ENCODE peak calls at places on chromosomes 7 and 10, in five cellular contexts. M, T, G, K and J are unnamed samples.

GRCh38 chr7:591856-592628 is 72.4 kb upstream of the PDGFA start:
- DNase-seq in K (no peak), T (no peak), G (no peak), M (no peak), J (no peak)

GRCh38 chr10:51895209-51895608 is 195.8 kb upstream of the CSTF2T start:
- DNase-seq in K (peak; percentile 66), T (peak; percentile 59), M (peak; percentile 65), G (no peak), J (no peak)

GRCh38 chr10:63629363-63630084 is 108.3 kb downstream of the REEP3 start:
- DNase-seq in M (peak; percentile 99), K (peak; percentile 98), G (peak; percentile 88), T (peak; percentile 94), J (peak; percentile 97)

GRCh38 chr10:130761896-130762295 is 549.6 kb downstream of the TCERG1L start:
- DNase-seq in M (no peak), G (no peak), K (no peak), T (no peak), J (no peak)

GRCh38 chr10:85673270-85673669 is 693.3 kb downstream of the GRID1 start:
- DNase-seq in K (no peak), M (no peak), G (no peak), T (no peak), J (no peak)

GRCh38 chr10:5317547-5318107 is 47.1 kb upstream of the UCN3 start:
- DNase-seq in K (no peak), M (peak; percentile 73), T (no peak), G (no peak), J (no peak)

GRCh38 chr7:43014374-43014773 is 82.2 kb downstream of the MRPL32 start:
- DNase-seq in T (no peak), G (no peak), K (no peak), M (no peak), J (no peak)

GRCh38 chr7:30511494-30511893 is 6.9 kb upstream of the GGCT start:
- DNase-seq in K (no peak), T (no peak), M (no peak), G (no peak), J (no peak)

GRCh38 chr10:115355162-115355760 is 262.1 kb downstream of the ATRNL1 start:
- DNase-seq in G (peak; percentile 65), T (no peak), K (peak; percentile 52), M (peak; percentile 63), J (peak; percentile 36)

GRCh38 chr7:18895456-18895855 is 222.0 kb downstream of the TWIST1 start:
- DNase-seq in G (no peak), M (peak; percentile 88), K (no peak), T (no peak), J (no peak)

GRCh38 chr10:104416851-104417250 is 63.2 kb downstream of the CFAP58 start:
- DNase-seq in G (no peak), T (no peak), M (no peak), K (no peak), J (no peak)

GRCh38 chr7:44382459-44383300 is 57.3 kb upstream of the CAMK2B start:
- DNase-seq in K (no peak), T (no peak), M (peak; percentile 43), G (no peak), J (no peak)

GRCh38 chr7:117688126-117688525 is 185.1 kb downstream of the CTTNBP2 start:
- DNase-seq in T (no peak), M (no peak), K (no peak), G (no peak), J (no peak)

GRCh38 chr10:130028465-130028819 is 64.4 kb upstream of the EBF3 start:
- DNase-seq in K (no peak), G (no peak), T (no peak), M (no peak), J (no peak)

GRCh38 chr10:71812016-71812912 is 38.8 kb downstream of the PSAP start:
- DNase-seq in M (peak; percentile 34), K (peak; percentile 71), G (peak; percentile 17), T (peak; percentile 39), J (peak; percentile 11)

GRCh38 chr7:86914468-86915054 is 144.9 kb downstream of the ELAPOR2 start:
- DNase-seq in T (no peak), M (peak; percentile 7), G (no peak), K (no peak), J (peak; percentile 4)

GRCh38 chr7:41438919-41439882 is 263.7 kb downstream of the INHBA start:
- DNase-seq in K (no peak), T (no peak), G (no peak), M (no peak), J (no peak)

GRCh38 chr7:19118896-19119301 is 1.5 kb upstream of the TWIST1 start:
- DNase-seq in G (no peak), M (no peak), K (no peak), T (no peak), J (no peak)

GRCh38 chr7:52639981-52640380 is 395.5 kb upstream of the POM121L12 start:
- DNase-seq in T (no peak), K (no peak), G (no peak), M (no peak), J (no peak)

GRCh38 chr7:33334349-33334748 is 205.0 kb downstream of the BBS9 start:
- DNase-seq in G (no peak), K (no peak), M (peak; percentile 13), T (no peak), J (peak; percentile 9)

DNA sequence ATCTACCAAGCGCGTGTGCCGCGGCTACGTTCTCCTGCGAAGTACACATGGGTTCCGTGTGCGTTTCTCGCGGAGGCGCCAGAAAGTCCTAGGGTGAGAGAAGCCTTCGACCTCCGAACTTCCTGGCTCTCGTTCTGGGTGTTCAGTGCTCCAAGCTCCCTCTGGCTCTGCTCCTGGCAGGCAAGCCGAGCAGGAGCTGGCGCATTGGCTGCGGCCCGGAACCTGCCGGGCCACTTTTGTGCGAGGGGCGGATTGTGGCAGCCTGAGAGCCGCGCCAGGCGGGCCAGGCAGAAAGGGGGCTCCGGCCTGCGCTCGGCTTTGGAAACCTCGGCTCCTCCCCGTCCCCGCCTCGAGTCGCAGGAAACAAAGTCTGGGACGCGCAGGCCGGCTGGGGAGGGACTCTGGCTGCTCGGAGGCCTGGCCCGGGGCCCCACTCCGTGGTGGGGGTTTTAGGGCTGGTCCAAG is 9.6 kb downstream of the EMX2 start:
- DNase-seq in G (no peak), T (no peak), M (no peak), K (no peak), J (no peak)
- H3K4me3 ChIP-seq in G (no peak overlapping the region), T (no peak overlapping the region), M (no peak overlapping the region), K (no peak overlapping the region), J (no peak overlapping the region)

GRCh38 chr7:1977059-1977875 is 255.5 kb downstream of the MAD1L1 start:
- DNase-seq in G (no peak), M (no peak), K (no peak), T (no peak), J (no peak)

GRCh38 chr7:1979591-1980560 is 252.9 kb downstream of the MAD1L1 start:
- DNase-seq in M (no peak), T (no peak), G (no peak), K (no peak), J (no peak)

GRCh38 chr7:1975581-1975980 is 257.2 kb downstream of the MAD1L1 start:
- DNase-seq in T (no peak), K (no peak), G (no peak), M (no peak), J (no peak)

GRCh38 chr7:1978656-1979590 is 253.8 kb downstream of the MAD1L1 start:
- DNase-seq in K (no peak), G (no peak), T (no peak), M (no peak), J (no peak)

DNA sequence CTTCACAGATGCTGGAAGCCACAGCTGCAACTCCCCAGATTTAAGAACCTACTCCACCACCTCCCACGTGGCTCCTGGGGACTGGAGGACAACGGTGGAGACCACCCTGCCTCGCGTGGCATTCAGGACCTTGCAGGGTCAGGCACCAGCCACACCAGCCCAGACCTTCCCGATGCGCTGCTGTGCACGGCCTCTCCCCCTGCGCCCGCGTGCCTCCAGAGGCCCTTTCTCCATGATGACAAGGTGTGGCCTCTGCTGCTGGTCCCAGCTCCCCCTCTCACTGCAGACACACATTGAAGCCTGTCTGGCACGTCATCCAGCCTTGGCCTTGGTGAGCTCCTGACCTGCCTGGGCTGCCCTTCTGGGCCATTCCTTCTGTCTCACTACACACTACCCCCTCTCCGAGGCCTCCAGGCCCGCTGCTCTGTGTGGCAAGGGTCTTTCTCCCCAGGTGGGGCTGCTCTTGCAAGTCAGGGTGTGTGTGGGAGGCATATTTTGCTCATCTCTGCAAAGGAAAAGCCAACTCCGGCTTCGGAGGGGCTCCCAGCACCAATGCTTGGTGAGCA is 254.8 kb downstream of the MAD1L1 start:
- DNase-seq in T (no peak), M (no peak), G (no peak), K (no peak), J (no peak)
- H3K27me3 ChIP-seq in T (no peaks in the 10 kb centered on the region), M (no peaks in the 10 kb centered on the region), G (no peaks in the 10 kb centered on the region), K (no peaks in the 10 kb centered on the region), J (no peaks in the 10 kb centered on the region)

GRCh38 chr10:14585287-14586193 is 189.2 kb downstream of the FAM107B start:
- DNase-seq in G (no peak), K (peak; percentile 75), M (no peak), T (no peak), J (no peak)
- H3K4me3 ChIP-seq in G (no peak overlapping the region), K (no peak overlapping the region), M (no peak overlapping the region), T (no peak overlapping the region), J (no peak overlapping the region)

GRCh38 chr7:155469311-155470185 is 11.6 kb downstream of the EN2 start:
- DNase-seq in G (no peak), T (no peak), K (no peak), M (no peak), J (no peak)
- H3K27me3 ChIP-seq in G (peaks cover 63% of the 10 kb centered on the region), T (peaks cover 100% of the 10 kb centered on the region), K (peaks cover 75% of the 10 kb centered on the region), M (peaks cover 87% of the 10 kb centered on the region), J (no peaks in the 10 kb centered on the region)

GRCh38 chr10:11576092-11576809 is 35.2 kb downstream of the USP6NL start:
- DNase-seq in M (no peak), K (no peak), G (no peak), T (no peak), J (no peak)

GRCh38 chr10:11578802-11579255 is 32.6 kb downstream of the USP6NL start:
- DNase-seq in M (no peak), T (no peak), G (no peak), K (no peak), J (no peak)

GRCh38 chr10:11570751-11571150 is 40.7 kb downstream of the USP6NL start:
- DNase-seq in M (no peak), K (no peak), G (no peak), T (no peak), J (no peak)

GRCh38 chr10:11568578-11568977 is 42.9 kb downstream of the USP6NL start:
- DNase-seq in T (no peak), K (no peak), M (no peak), G (no peak), J (no peak)

DNA sequence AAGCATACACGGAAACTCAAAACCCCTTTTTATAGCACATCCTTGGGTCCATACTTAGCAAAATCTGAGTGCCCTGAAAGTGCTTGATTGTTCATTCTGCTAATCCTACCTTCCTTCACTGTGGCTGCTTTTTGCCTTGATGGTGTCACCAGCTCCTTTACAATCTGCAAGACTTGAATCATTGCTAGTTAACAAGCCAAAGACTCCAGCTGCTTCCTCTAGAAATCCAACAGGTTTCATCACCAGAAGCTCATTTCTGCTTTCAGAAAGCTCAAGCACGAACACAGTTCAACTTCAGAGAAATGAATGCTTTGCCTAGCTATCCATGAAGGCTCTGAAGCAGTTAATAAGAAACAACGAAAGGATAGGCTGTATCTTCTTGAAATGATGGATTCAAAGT is 38.0 kb downstream of the USP6NL start:
- DNase-seq in M (peak; percentile 63), K (no peak), T (no peak), G (peak; percentile 23), J (no peak)
- H3K4me3 ChIP-seq in M (peak overlapping the region; percentile 23), K (no peak overlapping the region), T (no peak overlapping the region), G (no peak overlapping the region), J (no peak overlapping the region)